ENCODE peak calls at places on chromosomes 1 and 21, in eight cellular contexts. K is AG04450; Y is DMS53; X is EL; Z is activated naive CD8-positive, alpha-beta T cell treated with anti-CD3 and anti-CD28 coated beads for 36 hours; M is NCI-H2171 treated with DMSO at 0.1 percent for 48 hours; O is Panc1; D is AG08395. H is an unnamed sample.

GRCh38 chr1:187001198-187001904 is 172.6 kb downstream of the PLA2G4A start:
- DNase-seq in K (peak; percentile 54), Y (no peak), X (peak; percentile 88), Z (no peak), M (no peak), O (no peak), D (peak; percentile 40), H (no peak)

GRCh38 chr1:112935474-112936289 is 20.3 kb downstream of the SLC16A1 start:
- DNase-seq in K (no peak), Y (no peak), X (peak; percentile 68), Z (no peak), M (no peak), O (no peak), D (peak; percentile 31), H (no peak)

GRCh38 chr1:2417083-2417832 is 4.9 kb upstream of the PEX10 start:
- DNase-seq in K (no peak), Y (no peak), X (no peak), Z (no peak), M (no peak), O (no peak), D (no peak), H (no peak)

GRCh38 chr1:114986286-114986685 is 43.3 kb upstream of the TSHB start:
- DNase-seq in K (no peak), Y (no peak), X (no peak), Z (no peak), M (no peak), O (no peak), D (peak; percentile 33), H (no peak)

GRCh38 chr21:41876396-41876795 is 2.7 kb downstream of the PRDM15 start:
- DNase-seq in K (no peak), Y (no peak), X (no peak), Z (no peak), M (no peak), O (no peak), D (no peak), H (no peak)

GRCh38 chr1:71047635-71048607 is at the start of gene PTGER3:
- DNase-seq in K (no peak), Y (peak; percentile 95), X (peak; percentile 47), Z (peak; percentile 54), M (peak; percentile 22), O (no peak), D (peak; percentile 68), H (peak; percentile 43)

GRCh38 chr1:26550946-26551345 is 21.4 kb downstream of the RPS6KA1 start:
- DNase-seq in K (no peak), Y (no peak), X (no peak), Z (no peak), M (peak; percentile 79), O (no peak), D (no peak), H (peak; percentile 73)

GRCh38 chr1:25806418-25806817 is 6.4 kb downstream of the SELENON start:
- DNase-seq in K (no peak), Y (no peak), X (peak; percentile 61), Z (no peak), M (no peak), O (no peak), D (peak; percentile 41), H (no peak)

GRCh38 chr1:189220750-189221149 is 1256.9 kb downstream of the BRINP3 start:
- DNase-seq in K (no peak), Y (peak; percentile 49), X (no peak), Z (no peak), M (no peak), O (no peak), D (no peak), H (no peak)

H was measured in NCI-H524.